ENCODE peak calls at places on chromosomes 6 and 20, in ten cellular contexts. W is activated T-cell treated with anti-CD3 and anti-CD28 coated beads, Interleukin-2, amount 50 U/mL, for 72 hours; B is BJ; N is CD8-positive, alpha-beta T cell; K is ascending aorta; D is activated naive CD4-positive, alpha-beta T cell treated with Interleukin-2 at 50 U/mL for 16 hours; X is ELF-1; Q is stimulated activated CD4-positive, alpha-beta T cell treated with anti-CD3 and anti-CD28 coated beads, TNF-alpha, amount 100 ng/mL, for 48 hours; Y is naive thymus-derived CD8-positive, alpha-beta T cell; V is left ventricle myocardium superior. P is an unnamed sample.

GRCh38 chr6:140202964-140203363 is 828.5 kb upstream of the CITED2 start:
- DNase-seq in K (no peak), X (no peak), W (no peak), N (no peak), V (no peak), D (no peak), Y (no peak), Q (no peak), B (no peak), P (no peak)

GRCh38 chr6:165680975-165681374 is 17.9 kb upstream of the PDE10A start:
- DNase-seq in Y (no peak), B (no peak), K (no peak), W (no peak), D (no peak), V (no peak), N (no peak), X (no peak), Q (no peak), P (no peak)

GRCh38 chr20:44412402-44413144 is 57.1 kb downstream of the HNF4A start:
- DNase-seq in K (no peak), B (no peak), D (no peak), Q (no peak), V (no peak), W (no peak), Y (no peak), N (no peak), X (no peak), P (no peak)

GRCh38 chr6:16160794-16161193 is 31.9 kb downstream of the MYLIP start:
- DNase-seq in D (no peak), Y (no peak), V (no peak), Q (no peak), X (no peak), B (no peak), W (no peak), K (no peak), N (no peak), P (no peak)

GRCh38 chr6:51415501-51415900 is 596.8 kb downstream of the TFAP2B start:
- DNase-seq in X (no peak), N (no peak), K (no peak), W (no peak), B (no peak), D (no peak), Y (no peak), Q (no peak), V (no peak), P (no peak)

GRCh38 chr6:73704798-73705197 is 8.8 kb downstream of the CD109 start:
- DNase-seq in Q (no peak), Y (no peak), X (no peak), W (no peak), B (no peak), K (no peak), D (no peak), N (no peak), V (no peak), P (no peak)

GRCh38 chr6:87049779-87050178 is 45.1 kb downstream of the CGA start:
- DNase-seq in D (no peak), V (no peak), W (no peak), X (no peak), B (no peak), Q (no peak), Y (no peak), N (no peak), K (no peak), P (no peak)

GRCh38 chr6:157198425-157199279 is 124.7 kb downstream of the TMEM242 start:
- DNase-seq in W (no peak), K (peak), B (no peak), Y (no peak), N (no peak), Q (no peak), X (no peak), V (peak), D (no peak), P (no peak)

GRCh38 chr20:58709013-58709702 is 16.6 kb downstream of the NPEPL1 start:
- DNase-seq in W (no peak), Q (no peak), N (no peak), X (no peak), D (no peak), B (no peak), V (no peak), K (no peak), Y (no peak), P (no peak)

GRCh38 chr6:54157405-54157804 is 46.2 kb downstream of the MLIP start:
- DNase-seq in V (no peak), W (no peak), Y (no peak), N (no peak), B (no peak), Q (no peak), X (no peak), K (no peak), D (no peak), P (no peak)

GRCh38 chr20:23350855-23351838 is 556 bp downstream of the NXT1 start:
- DNase-seq in N (peak), K (peak), B (no peak), V (peak), X (peak), Y (peak), Q (peak), D (peak), W (peak), P (peak)

GRCh38 chr20:47455133-47456040 is 46.3 kb upstream of the NCOA3 start:
- DNase-seq in B (no peak), Q (no peak), D (no peak), K (no peak), Y (no peak), V (no peak), X (peak), N (no peak), W (no peak), P (no peak)

GRCh38 chr6:32087574-32088486 is 21.3 kb downstream of the TNXB start:
- DNase-seq in B (no peak), N (peak), D (peak), Q (peak), W (peak), Y (peak), X (peak), K (no peak), V (peak), P (peak)

GRCh38 chr20:62064788-62065668 is 653 bp downstream of the TAF4 start:
- DNase-seq in Y (no peak), W (peak), V (no peak), N (no peak), Q (no peak), B (no peak), K (no peak), D (peak), X (no peak), P (no peak)

GRCh38 chr20:3239867-3240775 is 1.1 kb upstream of the SLC4A11 start:
- DNase-seq in B (no peak), X (peak), K (no peak), N (no peak), W (no peak), Q (no peak), V (peak), Y (no peak), D (peak), P (peak)

GRCh38 chr20:957544-957943 is 41.4 kb upstream of the ANGPT4 start:
- DNase-seq in Q (no peak), Y (no peak), X (no peak), D (no peak), V (no peak), N (no peak), K (no peak), W (no peak), B (no peak), P (peak)

GRCh38 chr20:48718914-48719578 is 108.8 kb downstream of the PREX1 start:
- DNase-seq in X (no peak), D (peak), K (no peak), W (peak), N (no peak), B (no peak), V (no peak), Y (peak), Q (no peak), P (no peak)

GRCh38 chr6:169933251-169933821 is 181.9 kb downstream of the ERMARD start:
- DNase-seq in V (no peak), Y (no peak), X (peak), D (no peak), W (no peak), N (no peak), Q (no peak), B (no peak), K (no peak), P (no peak)

GRCh38 chr20:21453676-21454075 is 56.4 kb upstream of the NKX2-4 start:
- DNase-seq in N (no peak), W (no peak), K (no peak), V (no peak), D (no peak), B (no peak), X (no peak), Y (no peak), Q (no peak), P (no peak)

GRCh38 chr6:7805088-7805756 is 79.3 kb downstream of the BMP6 start:
- DNase-seq in K (no peak), X (no peak), B (no peak), Y (no peak), V (no peak), D (no peak), W (no peak), Q (no peak), N (no peak), P (no peak)

GRCh38 chr6:219641-220198 is 72.6 kb upstream of the DUSP22 start:
- DNase-seq in D (no peak), B (no peak), X (peak), N (no peak), V (peak), Q (no peak), K (peak), Y (no peak), W (no peak), P (peak)

GRCh38 chr20:20712004-20712473 is 405 bp downstream of the RALGAPA2 start:
- DNase-seq in X (peak), Q (no peak), B (no peak), N (no peak), W (no peak), K (no peak), V (no peak), D (no peak), Y (no peak), P (peak)

GRCh38 chr20:13313201-13313600 is 92.1 kb downstream of the ISM1 start:
- DNase-seq in B (no peak), K (no peak), X (no peak), D (no peak), Q (no peak), Y (no peak), W (no peak), V (no peak), N (no peak), P (no peak)

GRCh38 chr6:6614096-6614964 is 25.8 kb downstream of the LY86 start:
- DNase-seq in N (no peak), K (no peak), B (no peak), V (no peak), W (peak), D (peak), X (no peak), Y (peak), Q (no peak), P (no peak)

P was measured in GM23338.